ENCODE peak calls at places on chromosomes 5 and 9, in ten cellular contexts. L, T, E, N, Z, Y, C, O, M and W are unnamed samples.
A peak's percentile ranks its signal among the peaks of the same experiment; 100 is the strongest.

GRCh38 chr9:128406848-128407391 is 13.7 kb upstream of the CERCAM start:
- DNase-seq in L (no peak), T (no peak), E (no peak), N (no peak), Z (no peak), Y (no peak), C (no peak), O (no peak), M (no peak), W (no peak)

GRCh38 chr5:127839072-127839471 is 135.9 kb downstream of the CCDC192 start:
- DNase-seq in L (no peak), T (no peak), E (no peak), N (no peak), Z (no peak), Y (no peak), C (no peak), O (no peak), M (no peak), W (no peak)

GRCh38 chr5:93598141-93598996 is 15.3 kb downstream of the NR2F1 start:
- DNase-seq in L (no peak), T (no peak), E (no peak), N (no peak), Z (no peak), Y (no peak), C (no peak), O (no peak), M (no peak), W (no peak)

GRCh38 chr5:96655506-96655905 is 6.7 kb upstream of the CAST start:
- DNase-seq in L (no peak), T (no peak), E (peak; percentile 26), N (no peak), Z (no peak), Y (no peak), C (no peak), O (no peak), M (no peak), W (no peak)

GRCh38 chr5:80125962-80126480 is 90.9 kb downstream of the THBS4 start:
- DNase-seq in L (no peak), T (no peak), E (no peak), N (no peak), Z (no peak), Y (no peak), C (no peak), O (no peak), M (no peak), W (no peak)

GRCh38 chr5:153783278-153783677 is 255.4 kb downstream of the FAM114A2 start:
- DNase-seq in L (no peak), T (no peak), E (no peak), N (no peak), Z (no peak), Y (no peak), C (no peak), O (no peak), M (no peak), W (no peak)

GRCh38 chr5:98482321-98483111 is 290.9 kb upstream of the RGMB start:
- DNase-seq in L (no peak), T (no peak), E (no peak), N (no peak), Z (no peak), Y (no peak), C (no peak), O (no peak), M (no peak), W (no peak)

GRCh38 chr9:93196095-93197055 is 12.4 kb downstream of the WNK2 start:
- DNase-seq in L (no peak), T (no peak), E (no peak), N (no peak), Z (no peak), Y (peak; percentile 36), C (no peak), O (no peak), M (no peak), W (no peak)

GRCh38 chr5:43485406-43485805 is 1.7 kb upstream of the TMEM267 start:
- DNase-seq in L (no peak), T (no peak), E (no peak), N (no peak), Z (no peak), Y (peak; percentile 28), C (no peak), O (no peak), M (no peak), W (no peak)

GRCh38 chr5:154262376-154262775 is 71.8 kb downstream of the GALNT10 start:
- DNase-seq in L (no peak), T (no peak), E (no peak), N (no peak), Z (no peak), Y (no peak), C (no peak), O (no peak), M (no peak), W (no peak)

GRCh38 chr5:99061711-99062110 is 132.9 kb upstream of the CHD1 start:
- DNase-seq in L (no peak), T (no peak), E (no peak), N (no peak), Z (no peak), Y (no peak), C (no peak), O (no peak), M (no peak), W (no peak)

GRCh38 chr9:618478-618877 is 223.0 kb upstream of the DMRT1 start:
- DNase-seq in L (no peak), T (no peak), E (no peak), N (no peak), Z (no peak), Y (no peak), C (no peak), O (no peak), M (no peak), W (no peak)

GRCh38 chr5:36689225-36689624 is 82.8 kb downstream of the SLC1A3 start:
- DNase-seq in L (no peak), T (no peak), E (no peak), N (no peak), Z (no peak), Y (no peak), C (no peak), O (no peak), M (no peak), W (no peak)

GRCh38 chr5:33073856-33074255 is 362.7 kb downstream of the NPR3 start:
- DNase-seq in L (no peak), T (no peak), E (no peak), N (no peak), Z (no peak), Y (no peak), C (no peak), O (no peak), M (no peak), W (no peak)

GRCh38 chr5:157253547-157253946 is 12.4 kb upstream of the CYFIP2 start:
- DNase-seq in L (peak; percentile 29), T (peak; percentile 55), E (peak; percentile 57), N (no peak), Z (peak; percentile 47), Y (peak; percentile 58), C (no peak), O (peak; percentile 69), M (no peak), W (no peak)

GRCh38 chr5:58064799-58065198 is 395.1 kb downstream of the PLK2 start:
- DNase-seq in L (no peak), T (no peak), E (no peak), N (no peak), Z (no peak), Y (no peak), C (no peak), O (no peak), M (no peak), W (no peak)

GRCh38 chr9:26801772-26802171 is 90.8 kb downstream of the CAAP1 start:
- DNase-seq in L (no peak), T (no peak), E (no peak), N (no peak), Z (no peak), Y (no peak), C (no peak), O (no peak), M (no peak), W (no peak)

GRCh38 chr9:89888677-89889076 is 283.9 kb downstream of the GADD45G start:
- DNase-seq in L (no peak), T (no peak), E (no peak), N (no peak), Z (peak; percentile 26), Y (no peak), C (no peak), O (no peak), M (no peak), W (no peak)

GRCh38 chr9:79352322-79352721 is 219.4 kb upstream of the TLE4 start:
- DNase-seq in L (no peak), T (no peak), E (no peak), N (no peak), Z (no peak), Y (no peak), C (no peak), O (no peak), M (no peak), W (no peak)
- TF ChIP-seq POLR2A in L (no peak), T (no peak), E (no peak), N (no peak), Z (no peak), Y (no peak), C (no peak), O (no peak), M (no peak), W (no peak)

GRCh38 chr9:106752581-106752980 is 110.4 kb upstream of the ZNF462 start:
- DNase-seq in L (no peak), T (no peak), E (no peak), N (no peak), Z (no peak), Y (no peak), C (no peak), O (no peak), M (no peak), W (peak; percentile 44)
- H3K27ac ChIP-seq in L (no peak overlapping the region), T (no peak overlapping the region), E (no peak overlapping the region), N (no peak overlapping the region), Z (no peak overlapping the region), Y (no peak overlapping the region), C (no peak overlapping the region), O (no peak overlapping the region), M (no peak overlapping the region), W (no peak overlapping the region)

GRCh38 chr5:81286059-81286617 is 15.2 kb upstream of the ZCCHC9 start:
- DNase-seq in L (no peak), T (no peak), E (no peak), N (no peak), Z (no peak), Y (no peak), C (no peak), O (no peak), M (no peak), W (no peak)
- H3K4me1 ChIP-seq in L (no peaks in the 10 kb centered on the region), T (no peaks in the 10 kb centered on the region), E (no peaks in the 10 kb centered on the region), N (no peaks in the 10 kb centered on the region), Z (no peaks in the 10 kb centered on the region), Y (no peaks in the 10 kb centered on the region), C (no peaks in the 10 kb centered on the region), O (no peaks in the 10 kb centered on the region), M (peaks cover 5% of the 10 kb centered on the region), W (no peaks in the 10 kb centered on the region)

DNA sequence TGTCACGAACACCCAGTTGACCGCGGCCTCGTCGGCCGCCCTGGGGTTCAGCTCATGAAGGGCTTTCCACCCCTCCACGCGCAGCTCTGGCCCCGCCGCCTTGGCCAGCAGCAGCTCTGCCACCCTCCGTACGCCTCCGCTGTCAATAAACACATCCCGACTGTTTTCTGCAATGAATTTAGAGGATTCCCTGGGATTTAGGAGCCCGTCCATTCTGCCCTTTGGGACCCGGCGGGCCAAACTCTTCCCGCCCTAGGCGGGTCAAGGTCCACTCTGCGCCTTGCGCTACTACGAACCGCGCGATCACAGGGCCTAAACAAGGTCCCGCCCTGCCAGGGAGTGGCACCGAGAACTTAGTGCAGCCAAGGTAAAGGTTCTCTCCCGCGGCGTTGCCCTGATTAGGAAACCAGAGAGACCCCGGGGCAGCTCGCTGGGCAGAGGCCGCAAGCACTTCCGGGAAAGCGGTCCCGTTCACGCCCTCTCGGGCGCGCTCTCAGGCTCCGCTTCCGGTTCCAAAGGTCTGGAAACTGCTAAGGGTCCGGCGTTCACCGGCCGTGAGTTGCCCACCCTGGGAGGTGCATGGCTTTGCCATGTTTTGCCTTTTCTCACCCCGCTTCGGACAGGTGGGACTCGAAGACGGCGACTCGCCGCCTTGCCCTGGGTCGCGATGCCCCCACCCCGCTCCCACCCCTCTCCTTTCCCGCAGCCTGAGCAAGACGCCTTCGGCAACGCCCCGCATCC is 23.6 kb downstream of the HNRNPK start:
- DNase-seq in L (peak; percentile 76), T (peak; percentile 87), E (no peak), N (peak; percentile 85), Z (peak; percentile 89), Y (peak; percentile 91), C (peak; percentile 85), O (peak; percentile 85), M (no peak), W (peak; percentile 78)
- TF ChIP-seq POLR2A in L (no peak), T (no peak), E (peak; percentile 44), N (no peak), Z (no peak), Y (peak; percentile 67), C (no peak), O (peak; percentile 57), M (no peak), W (peak; percentile 14)